ENCODE peak calls at places on chromosomes 11 and 22, in four cellular contexts. One of them, this sample, is unnamed.
A peak's percentile ranks its signal among the peaks of the same experiment; 100 is the strongest.

GRCh38 chr22:30044369-30044768 is 35.9 kb upstream of the HORMAD2 start:
- DNase-seq in B cell: no peak
- DNase-seq in GM20000: no peak
- DNase-seq in AG09319: peak; percentile 37
- DNase-seq in this sample: no peak

GRCh38 chr11:118618115-118618990 is 10.9 kb downstream of the PHLDB1 start:
- DNase-seq in B cell: no peak
- DNase-seq in GM20000: no peak
- DNase-seq in AG09319: no peak
- DNase-seq in this sample: no peak

GRCh38 chr11:111978028-111978771 is 41.1 kb downstream of the DIXDC1 start:
- DNase-seq in B cell: no peak
- DNase-seq in GM20000: no peak
- DNase-seq in AG09319: peak; percentile 30
- DNase-seq in this sample: no peak

GRCh38 chr11:73267921-73268540 is 4.1 kb upstream of the P2RY6 start:
- DNase-seq in B cell: no peak
- DNase-seq in GM20000: no peak
- DNase-seq in AG09319: no peak
- DNase-seq in this sample: no peak

GRCh38 chr11:13465909-13466371 is 2.9 kb upstream of the BTBD10 start:
- DNase-seq in B cell: peak; percentile 36
- DNase-seq in GM20000: peak; percentile 39
- DNase-seq in AG09319: no peak
- DNase-seq in this sample: no peak

GRCh38 chr11:31050061-31050790 is 319.3 kb downstream of the DCDC1 start:
- DNase-seq in B cell: no peak
- DNase-seq in GM20000: no peak
- DNase-seq in AG09319: no peak
- DNase-seq in this sample: no peak

GRCh38 chr11:64233913-64234839 is at the start of gene VEGFB:
- DNase-seq in B cell: peak; percentile 85
- DNase-seq in GM20000: peak; percentile 94
- DNase-seq in AG09319: no peak
- DNase-seq in this sample: peak; percentile 89

GRCh38 chr22:41603873-41604332 is 14.3 kb upstream of the PMM1 start:
- DNase-seq in B cell: peak; percentile 27
- DNase-seq in GM20000: peak; percentile 76
- DNase-seq in AG09319: no peak
- DNase-seq in this sample: peak; percentile 81

GRCh38 chr11:15159085-15159484 is 44.4 kb downstream of the INSC start:
- DNase-seq in B cell: peak; percentile 33
- DNase-seq in GM20000: peak; percentile 25
- DNase-seq in AG09319: no peak
- DNase-seq in this sample: peak; percentile 28

GRCh38 chr22:25898707-25899365 is 156.8 kb downstream of the MYO18B start:
- DNase-seq in B cell: no peak
- DNase-seq in GM20000: no peak
- DNase-seq in AG09319: no peak
- DNase-seq in this sample: peak; percentile 17

GRCh38 chr22:43618517-43618916 is 193.6 kb downstream of the EFCAB6 start:
- DNase-seq in B cell: no peak
- DNase-seq in GM20000: no peak
- DNase-seq in AG09319: no peak
- DNase-seq in this sample: no peak

GRCh38 chr11:6315811-6316425 is 4.4 kb downstream of the CAVIN3 start:
- DNase-seq in B cell: peak; percentile 30
- DNase-seq in GM20000: peak; percentile 82
- DNase-seq in AG09319: no peak
- DNase-seq in this sample: peak; percentile 73

GRCh38 chr11:28887681-28888080 is 779.5 kb downstream of the METTL15 start:
- DNase-seq in B cell: no peak
- DNase-seq in GM20000: no peak
- DNase-seq in AG09319: no peak
- DNase-seq in this sample: no peak

GRCh38 chr11:7030836-7031235 is 10.6 kb downstream of the NLRP14 start:
- DNase-seq in B cell: no peak
- DNase-seq in GM20000: no peak
- DNase-seq in AG09319: no peak
- DNase-seq in this sample: no peak

GRCh38 chr11:110069158-110069737 is 23.9 kb upstream of the ZC3H12C start:
- DNase-seq in B cell: no peak
- DNase-seq in GM20000: no peak
- DNase-seq in AG09319: peak; percentile 54
- DNase-seq in this sample: no peak

GRCh38 chr11:1344056-1344635 is 34.7 kb upstream of the TOLLIP start:
- DNase-seq in B cell: no peak
- DNase-seq in GM20000: no peak
- DNase-seq in AG09319: no peak
- DNase-seq in this sample: no peak

GRCh38 chr11:103546236-103546635 is 437.0 kb downstream of the DYNC2H1 start:
- DNase-seq in B cell: no peak
- DNase-seq in GM20000: no peak
- DNase-seq in AG09319: no peak
- DNase-seq in this sample: no peak

GRCh38 chr11:78698612-78699011 is 123.9 kb upstream of the NARS2 start:
- DNase-seq in B cell: no peak
- DNase-seq in GM20000: no peak
- DNase-seq in AG09319: no peak
- DNase-seq in this sample: no peak

DNA sequence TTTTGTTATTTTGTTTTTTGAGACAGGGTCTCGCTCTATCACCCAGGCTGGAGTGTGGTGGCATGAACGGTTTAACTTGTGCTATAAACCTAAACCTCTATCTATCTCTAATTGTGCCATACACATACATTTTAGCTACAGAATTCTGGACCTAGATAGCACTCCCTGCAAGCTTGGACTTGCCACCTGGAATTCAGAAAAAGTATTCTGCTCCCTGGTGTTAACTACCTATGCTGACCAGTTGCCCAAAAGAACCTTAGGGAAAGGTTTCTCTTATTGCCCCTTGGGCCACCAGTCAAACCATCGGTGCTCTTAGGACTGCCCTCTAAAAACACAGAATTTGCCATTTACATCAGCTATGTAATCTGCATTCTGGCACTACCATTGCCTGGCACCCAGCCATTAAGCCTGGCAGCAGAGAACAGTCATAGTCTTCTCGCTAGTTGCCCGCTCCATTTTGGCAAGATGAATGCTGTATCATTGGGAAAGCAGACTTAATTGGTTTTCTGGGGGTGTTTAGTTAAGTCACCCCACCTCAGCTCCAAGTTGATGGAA is 55.3 kb downstream of the ETS1 start:
- DNase-seq in B cell: no peak
- DNase-seq in GM20000: no peak
- DNase-seq in AG09319: no peak
- DNase-seq in this sample: no peak
- TF ChIP-seq CTCF in B cell: no peak
- TF ChIP-seq CTCF in GM20000: no peak
- TF ChIP-seq CTCF in AG09319: no peak
- TF ChIP-seq CTCF in this sample: no peak

GRCh38 chr22:38732251-38732815 is 23.5 kb downstream of the SUN2 start:
- DNase-seq in B cell: no peak
- DNase-seq in GM20000: no peak
- DNase-seq in AG09319: no peak
- DNase-seq in this sample: peak; percentile 36
- TF ChIP-seq CTCF in B cell: no peak
- TF ChIP-seq CTCF in GM20000: no peak
- TF ChIP-seq CTCF in AG09319: no peak
- TF ChIP-seq CTCF in this sample: no peak

GRCh38 chr11:59172345-59173079 is 580 bp downstream of the DTX4 start:
- DNase-seq in B cell: peak; percentile 75
- DNase-seq in GM20000: peak; percentile 77
- DNase-seq in AG09319: no peak
- DNase-seq in this sample: peak; percentile 76

GRCh38 chr11:59174664-59175033 is 2.7 kb downstream of the DTX4 start:
- DNase-seq in B cell: no peak
- DNase-seq in GM20000: no peak
- DNase-seq in AG09319: no peak
- DNase-seq in this sample: no peak

GRCh38 chr11:59175104-59175503 is 3.2 kb downstream of the DTX4 start:
- DNase-seq in B cell: no peak
- DNase-seq in GM20000: no peak
- DNase-seq in AG09319: no peak
- DNase-seq in this sample: no peak

GRCh38 chr11:59173080-59173963 is 1.4 kb downstream of the DTX4 start:
- DNase-seq in B cell: no peak
- DNase-seq in GM20000: no peak
- DNase-seq in AG09319: no peak
- DNase-seq in this sample: no peak

DNA sequence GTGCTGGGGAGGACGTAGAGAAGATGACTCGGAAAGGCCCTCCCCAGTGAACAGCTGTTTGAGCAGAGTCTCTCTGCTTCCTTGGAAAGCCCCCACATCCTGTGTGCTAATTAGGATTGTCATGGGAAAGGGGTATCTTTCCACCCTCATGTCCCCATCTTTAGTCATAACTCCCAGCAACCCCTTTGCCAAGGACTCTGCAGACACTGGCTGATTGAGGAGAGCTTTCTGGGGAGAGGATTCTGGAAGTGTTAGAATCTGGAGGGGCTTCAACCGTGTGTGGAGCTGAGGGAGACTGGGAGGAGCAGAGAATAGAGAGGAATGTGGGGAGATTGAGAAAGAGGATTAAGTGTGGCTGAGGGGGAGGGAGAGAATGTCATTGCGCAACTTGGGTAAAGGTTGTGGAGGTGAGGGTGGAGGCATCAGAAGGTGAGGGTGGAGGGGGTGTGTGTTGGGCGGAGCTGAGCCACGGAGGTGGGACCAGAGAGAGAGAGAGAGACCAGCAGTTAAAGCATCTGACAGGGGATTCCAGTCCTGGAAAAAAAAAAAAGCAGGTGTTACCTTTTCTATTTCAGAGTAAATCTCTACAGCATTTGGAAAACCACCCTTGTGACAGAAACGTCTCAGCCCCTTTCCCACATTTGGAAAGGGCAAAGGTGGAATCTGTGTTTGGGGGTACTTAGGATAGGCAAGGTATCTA is 2.2 kb downstream of the DTX4 start:
- DNase-seq in B cell: peak; percentile 34
- DNase-seq in GM20000: peak; percentile 41
- DNase-seq in AG09319: no peak
- DNase-seq in this sample: no peak
- TF ChIP-seq CTCF in B cell: no peak
- TF ChIP-seq CTCF in GM20000: no peak
- TF ChIP-seq CTCF in AG09319: no peak
- TF ChIP-seq CTCF in this sample: no peak

GRCh38 chr11:69557266-69557665 is 75.8 kb downstream of the LINC01488 start:
- DNase-seq in B cell: no peak
- DNase-seq in GM20000: no peak
- DNase-seq in AG09319: no peak
- DNase-seq in this sample: no peak
- TF ChIP-seq CTCF in B cell: no peak
- TF ChIP-seq CTCF in GM20000: no peak
- TF ChIP-seq CTCF in AG09319: no peak
- TF ChIP-seq CTCF in this sample: no peak

GRCh38 chr22:33829549-33830280 is 90.6 kb downstream of the LARGE1 start:
- DNase-seq in B cell: no peak
- DNase-seq in GM20000: no peak
- DNase-seq in AG09319: no peak
- DNase-seq in this sample: no peak
- TF ChIP-seq CTCF in B cell: no peak
- TF ChIP-seq CTCF in GM20000: no peak
- TF ChIP-seq CTCF in AG09319: no peak
- TF ChIP-seq CTCF in this sample: no peak

GRCh38 chr22:23203452-23204124 is 23.3 kb downstream of the BCR start:
- DNase-seq in B cell: no peak
- DNase-seq in GM20000: no peak
- DNase-seq in AG09319: no peak
- DNase-seq in this sample: no peak

GRCh38 chr22:23202812-23203451 is 22.6 kb downstream of the BCR start:
- DNase-seq in B cell: no peak
- DNase-seq in GM20000: no peak
- DNase-seq in AG09319: no peak
- DNase-seq in this sample: no peak

GRCh38 chr22:23204125-23204488 is 23.8 kb downstream of the BCR start:
- DNase-seq in B cell: no peak
- DNase-seq in GM20000: no peak
- DNase-seq in AG09319: no peak
- DNase-seq in this sample: no peak

GRCh38 chr22:23205330-23205729 is 25.0 kb downstream of the BCR start:
- DNase-seq in B cell: no peak
- DNase-seq in GM20000: no peak
- DNase-seq in AG09319: no peak
- DNase-seq in this sample: no peak

GRCh38 chr22:23204541-23205157 is 24.3 kb downstream of the BCR start:
- DNase-seq in B cell: no peak
- DNase-seq in GM20000: no peak
- DNase-seq in AG09319: no peak
- DNase-seq in this sample: no peak
- TF ChIP-seq CTCF in B cell: no peak
- TF ChIP-seq CTCF in GM20000: no peak
- TF ChIP-seq CTCF in AG09319: no peak
- TF ChIP-seq CTCF in this sample: no peak

GRCh38 chr22:37982151-37982838 is 2.1 kb downstream of the SOX10 start:
- DNase-seq in B cell: no peak
- DNase-seq in GM20000: no peak
- DNase-seq in AG09319: no peak
- DNase-seq in this sample: no peak

GRCh38 chr22:37985050-37985585 is 763 bp upstream of the SOX10 start:
- DNase-seq in B cell: no peak
- DNase-seq in GM20000: peak; percentile 49
- DNase-seq in AG09319: no peak
- DNase-seq in this sample: no peak

GRCh38 chr22:37983860-37984791 is at the start of gene SOX10:
- DNase-seq in B cell: no peak
- DNase-seq in GM20000: no peak
- DNase-seq in AG09319: no peak
- DNase-seq in this sample: no peak

GRCh38 chr22:37981282-37982011 is 2.9 kb downstream of the SOX10 start:
- DNase-seq in B cell: no peak
- DNase-seq in GM20000: no peak
- DNase-seq in AG09319: no peak
- DNase-seq in this sample: no peak

GRCh38 chr22:37982938-37983859 is 1.2 kb downstream of the SOX10 start:
- DNase-seq in B cell: no peak
- DNase-seq in GM20000: no peak
- DNase-seq in AG09319: no peak
- DNase-seq in this sample: no peak
- TF ChIP-seq CTCF in B cell: no peak
- TF ChIP-seq CTCF in GM20000: no peak
- TF ChIP-seq CTCF in AG09319: no peak
- TF ChIP-seq CTCF in this sample: no peak

GRCh38 chr22:27761036-27761435 is 40.5 kb downstream of the MN1 start:
- DNase-seq in B cell: no peak
- DNase-seq in GM20000: no peak
- DNase-seq in AG09319: no peak
- DNase-seq in this sample: no peak
- TF ChIP-seq CTCF in B cell: no peak
- TF ChIP-seq CTCF in GM20000: no peak
- TF ChIP-seq CTCF in AG09319: no peak
- TF ChIP-seq CTCF in this sample: no peak

GRCh38 chr11:3854977-3855807 is at the start of gene STIM1:
- DNase-seq in B cell: peak; percentile 97
- DNase-seq in GM20000: peak; percentile 94
- DNase-seq in AG09319: peak; percentile 85
- DNase-seq in this sample: peak; percentile 93
- TF ChIP-seq CTCF in B cell: peak; percentile 90
- TF ChIP-seq CTCF in GM20000: peak; percentile 99
- TF ChIP-seq CTCF in AG09319: peak; percentile 91
- TF ChIP-seq CTCF in this sample: peak; percentile 95

This sample was measured in GM13976.